ENCODE peak calls at places on chromosome 3, in eight cellular contexts. F, W, I, Q, P, R, A and M are unnamed samples.
A peak's percentile ranks its signal among the peaks of the same experiment; 100 is the strongest.

GRCh38 chr3:102248981-102249705 is 185.7 kb upstream of the ZPLD1 start:
- DNase-seq in P (no peak), Q (no peak), W (no peak), I (no peak), R (no peak), F (no peak), A (no peak), M (no peak)

GRCh38 chr3:29279830-29280229 is 1.0 kb upstream of the RBMS3 start:
- DNase-seq in F (peak; percentile 44), W (peak; percentile 42), A (peak; percentile 43), Q (peak; percentile 49), R (peak; percentile 62), P (no peak), I (no peak), M (no peak)

GRCh38 chr3:108473711-108474110 is 36.7 kb downstream of the MYH15 start:
- DNase-seq in A (no peak), W (no peak), R (no peak), I (no peak), F (no peak), Q (no peak), P (no peak), M (no peak)

GRCh38 chr3:47163023-47163989 is 607 bp downstream of the SETD2 start:
- DNase-seq in F (peak; percentile 63), A (peak; percentile 27), Q (peak; percentile 85), W (peak; percentile 73), I (peak; percentile 42), R (peak; percentile 43), P (peak; percentile 37), M (peak; percentile 80)

GRCh38 chr3:51646091-51646490 is 25.0 kb upstream of the TEX264 start:
- DNase-seq in Q (no peak), P (no peak), R (no peak), I (no peak), F (no peak), A (peak; percentile 34), W (no peak), M (no peak)

GRCh38 chr3:119529883-119530282 is 29.5 kb downstream of the CD80 start:
- DNase-seq in W (no peak), R (no peak), P (no peak), I (no peak), Q (no peak), A (peak; percentile 71), F (no peak), M (no peak)

GRCh38 chr3:185225523-185225922 is 28.3 kb downstream of the EHHADH start:
- DNase-seq in P (no peak), F (no peak), R (no peak), A (peak; percentile 77), I (no peak), Q (no peak), W (no peak), M (no peak)

GRCh38 chr3:11718582-11719405 is 75.1 kb upstream of the VGLL4 start:
- DNase-seq in I (peak; percentile 67), W (peak; percentile 59), A (peak; percentile 57), F (peak; percentile 53), R (peak; percentile 64), Q (peak; percentile 86), P (peak; percentile 2), M (peak; percentile 71)

GRCh38 chr3:134373278-134373941 is 837 bp downstream of the AMOTL2 start:
- DNase-seq in Q (peak; percentile 95), P (no peak), W (peak; percentile 90), A (peak; percentile 89), R (peak; percentile 88), I (peak; percentile 78), F (peak; percentile 88), M (peak; percentile 86)

GRCh38 chr3:189827108-189827507 is 195.9 kb downstream of the TP63 start:
- DNase-seq in P (no peak), I (no peak), F (no peak), W (no peak), Q (no peak), A (no peak), R (no peak), M (no peak)

GRCh38 chr3:165619077-165619476 is 218.1 kb downstream of the BCHE start:
- DNase-seq in W (no peak), R (no peak), Q (no peak), I (no peak), A (no peak), P (no peak), F (no peak), M (no peak)

GRCh38 chr3:161107311-161107710 is 2.2 kb upstream of the B3GALNT1 start:
- DNase-seq in P (no peak), A (no peak), I (no peak), F (no peak), W (no peak), R (no peak), Q (no peak), M (no peak)

GRCh38 chr3:161101609-161102008 is 3.5 kb downstream of the B3GALNT1 start:
- DNase-seq in P (no peak), F (no peak), W (no peak), Q (no peak), I (no peak), R (no peak), A (no peak), M (no peak)

GRCh38 chr3:161100994-161101393 is 4.2 kb downstream of the B3GALNT1 start:
- DNase-seq in P (no peak), W (no peak), Q (no peak), I (peak; percentile 60), F (no peak), A (no peak), R (no peak), M (peak; percentile 66)

GRCh38 chr3:161108840-161109239 is 3.7 kb upstream of the B3GALNT1 start:
- DNase-seq in I (no peak), W (no peak), F (no peak), Q (no peak), R (no peak), A (no peak), P (no peak), M (no peak)

DNA sequence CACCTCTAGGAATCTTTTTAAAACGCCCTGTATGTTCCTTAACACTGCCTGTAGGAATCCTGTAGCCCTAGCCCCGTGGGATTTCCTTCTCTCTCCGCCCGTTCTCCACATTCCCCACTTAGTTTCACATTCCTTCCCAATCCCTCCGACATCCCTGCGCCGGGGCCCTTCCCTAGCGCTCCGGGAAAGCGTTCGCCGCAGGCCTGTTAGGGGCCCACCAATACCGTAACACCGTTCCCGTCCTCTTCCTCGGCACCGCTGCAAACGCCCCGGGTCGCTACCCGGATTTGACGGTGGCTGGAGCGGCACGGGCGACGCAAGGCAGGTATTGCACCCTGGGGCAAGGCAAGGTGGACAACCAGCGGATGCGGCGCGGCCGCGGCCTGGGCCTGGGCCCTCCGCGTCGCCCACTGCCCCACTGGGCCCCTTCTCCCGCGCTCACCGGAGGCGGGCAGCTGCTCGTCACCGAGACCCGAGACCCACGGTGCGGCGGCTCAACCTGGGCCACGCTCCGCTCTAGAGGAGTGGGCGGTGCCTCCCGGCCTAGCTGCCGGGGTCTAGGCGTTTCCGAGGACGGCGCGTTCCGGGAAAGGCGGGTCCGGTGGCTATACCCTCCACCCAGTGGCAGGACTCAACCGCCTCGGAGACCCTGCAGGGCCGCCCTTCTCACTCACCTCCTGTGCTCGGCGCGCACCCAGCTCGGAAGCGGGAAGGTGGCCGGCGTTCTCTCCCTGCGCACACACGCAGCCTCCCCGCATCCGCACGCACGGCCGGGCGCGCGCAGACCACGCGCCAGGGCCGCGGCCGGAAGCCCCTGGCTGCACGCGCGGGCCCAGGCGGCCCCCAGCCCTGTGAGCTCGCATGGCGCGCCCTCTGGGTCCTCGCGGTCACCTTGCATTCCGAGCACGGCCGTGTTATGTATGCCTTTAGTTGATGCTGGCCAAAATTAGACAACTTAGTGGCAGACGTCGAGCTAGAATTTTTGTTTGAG is at the start of gene B3GALNT1:
- DNase-seq in R (peak; percentile 72), A (peak; percentile 50), P (no peak), I (peak; percentile 62), F (peak; percentile 62), Q (peak; percentile 86), W (peak; percentile 68), M (peak; percentile 85)
- H3K27ac ChIP-seq in R (peak within 1 kb of the TSS; percentile 92), A (peak within 1 kb of the TSS; percentile 34), P (no peak within 1 kb of the TSS), I (peak within 1 kb of the TSS; percentile 82), F (peak within 1 kb of the TSS; percentile 73), Q (peak within 1 kb of the TSS; percentile 47), W (peak within 1 kb of the TSS; percentile 66), M (peak within 1 kb of the TSS; percentile 81)

DNA sequence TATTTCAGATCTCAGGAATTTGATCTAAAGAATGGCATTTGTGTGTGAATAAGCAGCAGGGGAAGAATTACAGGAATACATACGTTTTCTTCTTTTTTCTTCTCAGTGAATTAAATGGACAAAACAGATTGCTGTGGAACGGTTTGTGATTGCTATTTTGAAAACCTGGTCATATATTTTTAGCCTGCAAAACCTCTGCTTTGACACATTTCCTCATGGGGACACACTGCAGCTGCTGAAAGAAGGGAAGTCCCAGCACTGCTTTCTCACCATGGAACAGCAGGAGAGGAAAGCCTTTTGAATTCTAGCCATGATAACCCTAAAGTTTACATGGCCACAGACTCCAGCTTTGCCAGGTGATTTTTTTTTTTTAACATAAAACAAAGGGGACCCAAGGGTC is 315.0 kb downstream of the OXSM start:
- DNase-seq in R (no peak), W (no peak), I (no peak), F (no peak), P (no peak), Q (no peak), A (no peak), M (no peak)
- H3K4me3 ChIP-seq in R (no peak overlapping the region), W (no peak overlapping the region), I (no peak overlapping the region), F (no peak overlapping the region), P (no peak overlapping the region), Q (no peak overlapping the region), A (no peak overlapping the region), M (no peak overlapping the region)

GRCh38 chr3:63654246-63654645 is 1.8 kb downstream of the SNTN start:
- DNase-seq in Q (no peak), P (no peak), R (no peak), I (no peak), A (peak; percentile 20), W (no peak), F (no peak), M (no peak)

GRCh38 chr3:63654931-63655330 is 2.5 kb downstream of the SNTN start:
- DNase-seq in Q (no peak), I (no peak), A (no peak), P (no peak), W (no peak), F (no peak), R (no peak), M (no peak)

GRCh38 chr3:63661242-63661641 is 8.8 kb downstream of the SNTN start:
- DNase-seq in I (no peak), R (no peak), F (no peak), W (no peak), Q (no peak), A (no peak), P (no peak), M (no peak)

GRCh38 chr3:63655519-63655918 is 3.0 kb downstream of the SNTN start:
- DNase-seq in A (peak; percentile 56), I (no peak), R (no peak), Q (no peak), F (no peak), W (no peak), P (no peak), M (no peak)

DNA sequence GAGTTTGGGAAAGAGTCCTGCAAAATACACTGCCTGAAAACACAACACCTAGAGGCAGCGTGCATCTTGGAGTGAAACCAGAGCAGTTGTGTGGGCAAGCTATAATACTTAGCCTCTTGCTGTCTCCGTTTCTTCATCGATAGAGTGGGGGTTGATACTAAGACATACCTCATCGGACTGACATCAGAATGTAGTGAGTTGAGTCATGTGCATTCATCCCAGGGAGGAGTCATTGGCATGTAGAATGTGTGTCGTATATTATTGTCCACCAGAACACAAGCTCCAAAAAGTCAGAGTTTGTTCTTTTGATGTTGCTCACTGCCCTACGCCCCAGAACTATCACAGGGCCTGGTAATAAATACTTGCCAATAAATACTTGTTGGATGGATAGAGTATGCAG is 4.3 kb downstream of the SNTN start:
- DNase-seq in P (no peak), A (peak; percentile 56), F (no peak), W (no peak), R (no peak), Q (no peak), I (no peak), M (no peak)
- H3K27ac ChIP-seq in P (no peak overlapping the region), A (no peak overlapping the region), F (no peak overlapping the region), W (no peak overlapping the region), R (no peak overlapping the region), Q (no peak overlapping the region), I (no peak overlapping the region), M (no peak overlapping the region)

GRCh38 chr3:5026046-5026362 is 46.8 kb downstream of the BHLHE40 start:
- DNase-seq in A (no peak), I (no peak), R (no peak), W (no peak), P (no peak), Q (no peak), F (no peak), M (no peak)
- H3K4me3 ChIP-seq in A (no peak overlapping the region), I (peak overlapping the region; percentile 29), R (peak overlapping the region; percentile 61), W (peak overlapping the region; percentile 47), P (no peak overlapping the region), Q (no peak overlapping the region), F (peak overlapping the region; percentile 64), M (peak overlapping the region; percentile 52)